ENCODE peak calls at places on chromosomes 3 and 15, in ten cellular contexts. V is transverse colon, I is endothelial cell, W is brain microvascular endothelial cell, K is astrocyte of the cerebellum, M is BJ, S is upper lobe of right lung, G is retinal pigment epithelial cell, P is lower lobe of right lung, R is fibroblast of pulmonary artery. E is an unnamed sample.
A peak's percentile ranks its signal among the peaks of the same experiment; 100 is the strongest.

GRCh38 chr3:127551971-127552370 is 38.6 kb downstream of the TPRA1 start:
- DNase-seq in I (no peak), S (no peak), R (no peak), M (no peak), K (no peak), G (no peak), W (no peak), V (no peak), P (no peak), E (no peak)

GRCh38 chr15:30985081-30985531 is 6.3 kb downstream of the MTMR10 start:
- DNase-seq in M (no peak), W (no peak), K (peak; percentile 28), V (peak; percentile 29), I (no peak), P (no peak), G (no peak), S (no peak), R (peak; percentile 56), E (no peak)

GRCh38 chr3:69120879-69121464 is 1.4 kb downstream of the LMOD3 start:
- DNase-seq in M (no peak), R (peak; percentile 86), P (no peak), W (peak; percentile 76), I (peak; percentile 78), K (peak; percentile 74), G (peak; percentile 37), V (peak; percentile 86), S (no peak), E (peak; percentile 62)

GRCh38 chr15:48802867-48803266 is 8.0 kb downstream of the CEP152 start:
- DNase-seq in R (peak; percentile 84), V (no peak), I (no peak), G (peak; percentile 99), S (no peak), M (peak; percentile 54), P (no peak), K (peak; percentile 79), W (peak; percentile 94), E (peak; percentile 92)

GRCh38 chr15:72389231-72389630 is 8.9 kb upstream of the TMEM202 start:
- DNase-seq in K (no peak), V (no peak), P (no peak), W (no peak), S (no peak), R (peak; percentile 23), G (peak; percentile 9), M (no peak), I (no peak), E (no peak)

GRCh38 chr15:43266834-43267233 is at the start of gene TGM5:
- DNase-seq in K (no peak), R (no peak), V (peak; percentile 58), P (no peak), M (no peak), S (no peak), G (no peak), I (no peak), W (no peak), E (no peak)

GRCh38 chr3:44130249-44130648 is 111.4 kb upstream of the TOPAZ1 start:
- DNase-seq in I (no peak), G (no peak), M (no peak), S (no peak), V (peak; percentile 21), K (no peak), P (no peak), W (no peak), R (no peak), E (no peak)

GRCh38 chr15:64288999-64289398 is 67.0 kb downstream of the CSNK1G1 start:
- DNase-seq in I (no peak), W (no peak), R (no peak), S (peak; percentile 79), V (no peak), G (no peak), P (peak; percentile 72), M (no peak), K (peak; percentile 24), E (no peak)

GRCh38 chr3:96106701-96107100 is 707.7 kb upstream of the EPHA6 start:
- DNase-seq in G (no peak), R (no peak), S (no peak), I (no peak), W (no peak), P (no peak), K (no peak), M (no peak), V (no peak), E (no peak)

GRCh38 chr15:53869044-53869805 is 109.0 kb upstream of the UNC13C start:
- DNase-seq in V (no peak), R (no peak), S (no peak), I (no peak), P (no peak), W (no peak), K (no peak), G (no peak), M (no peak), E (peak; percentile 1)

GRCh38 chr3:13975686-13976085 is 95.8 kb upstream of the WNT7A start:
- DNase-seq in I (no peak), S (no peak), W (no peak), G (no peak), R (no peak), M (no peak), P (no peak), V (no peak), K (no peak), E (no peak)

GRCh38 chr3:162136136-162136535 is 639.5 kb downstream of the OTOL1 start:
- DNase-seq in G (no peak), K (no peak), R (no peak), M (no peak), W (no peak), P (no peak), S (no peak), V (no peak), I (no peak), E (no peak)

GRCh38 chr15:52558196-52558595 is 10.6 kb downstream of the ARPP19 start:
- DNase-seq in M (peak; percentile 2), P (no peak), W (peak; percentile 85), S (no peak), G (peak; percentile 59), V (no peak), K (peak; percentile 18), R (peak; percentile 55), I (no peak), E (peak; percentile 50)

GRCh38 chr15:58867926-58868325 is 65.6 kb downstream of the SLTM start:
- DNase-seq in M (no peak), G (no peak), W (no peak), V (no peak), I (no peak), P (no peak), R (no peak), S (no peak), K (no peak), E (no peak)

GRCh38 chr3:4461459-4462090 is 5.5 kb downstream of the SUMF1 start:
- DNase-seq in P (no peak), V (no peak), S (no peak), I (no peak), W (no peak), R (no peak), K (no peak), M (no peak), G (no peak), E (no peak)

GRCh38 chr3:113873814-113874526 is 35.4 kb downstream of the GRAMD1C start:
- DNase-seq in W (no peak), S (no peak), I (no peak), P (no peak), K (no peak), G (no peak), R (no peak), V (no peak), M (no peak), E (no peak)

GRCh38 chr15:28123408-28124023 is 24.4 kb upstream of the OCA2 start:
- DNase-seq in V (peak; percentile 75), S (peak; percentile 73), P (peak; percentile 68), M (no peak), R (peak; percentile 77), W (peak; percentile 84), G (peak; percentile 56), K (peak; percentile 69), I (peak; percentile 84), E (peak; percentile 74)

DNA sequence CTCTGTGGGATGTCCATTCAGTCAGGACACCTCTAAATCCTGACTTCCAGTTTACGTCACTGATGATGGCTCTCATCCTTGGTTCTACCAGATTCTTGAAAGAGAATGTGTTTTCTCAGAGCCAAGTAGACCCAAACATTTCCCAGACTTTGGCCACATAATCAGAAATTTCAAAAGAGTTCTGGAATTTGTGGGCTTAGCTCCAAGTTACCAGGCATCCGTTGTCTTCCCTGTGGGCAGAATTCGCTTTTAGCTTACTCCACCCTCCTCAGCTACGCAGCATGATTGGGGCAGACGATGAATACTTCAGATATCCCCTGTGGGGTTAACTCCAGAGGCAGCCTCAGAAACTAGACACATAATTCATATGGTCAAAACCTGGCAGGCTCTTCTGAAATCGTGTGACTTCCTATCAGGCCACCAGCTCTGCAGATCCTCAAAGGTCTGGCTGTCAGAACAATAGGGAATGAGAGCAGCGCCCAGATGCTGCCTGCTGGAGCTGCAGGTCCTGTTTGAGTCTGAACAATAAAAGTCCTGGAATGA is 30.6 kb downstream of the CRTC3 start:
- DNase-seq in V (peak; percentile 38), K (peak; percentile 99), P (no peak), S (no peak), M (peak; percentile 98), R (peak; percentile 99), W (peak; percentile 89), I (no peak), G (peak; percentile 11), E (peak; percentile 95)
- TF ChIP-seq CTCF in V (no peak), K (no peak), P (no peak), S (no peak), M (no peak), R (no peak), W (no peak), I (no peak), G (no peak), E (no peak)

GRCh38 chr15:65945616-65946015 is 76.3 kb downstream of the RAB11A start:
- DNase-seq in G (no peak), P (no peak), S (no peak), K (no peak), I (no peak), W (no peak), R (no peak), V (no peak), M (no peak), E (no peak)
- TF ChIP-seq CTCF in G (no peak), P (no peak), S (no peak), K (no peak), I (no peak), W (peak; percentile 7), R (no peak), V (no peak), M (no peak), E (no peak)

DNA sequence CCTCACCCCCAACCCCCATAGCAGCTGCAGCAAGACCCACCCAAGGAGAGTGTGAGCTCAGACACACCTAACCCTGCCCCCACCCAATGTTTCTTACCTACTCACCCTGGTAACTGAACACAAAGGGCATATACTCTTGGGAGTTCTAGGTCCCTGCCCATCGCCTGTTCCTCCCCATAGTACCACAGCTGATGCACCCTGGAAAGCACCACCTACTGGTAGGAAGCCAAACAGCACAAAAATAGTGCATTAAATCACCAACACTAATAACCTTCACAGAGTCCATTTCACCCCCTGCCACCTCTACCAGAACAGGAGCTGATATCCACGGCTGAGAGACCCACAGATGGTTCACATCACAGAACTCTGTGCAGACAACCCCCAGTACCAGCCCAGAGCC is 245.2 kb downstream of the EFHB start:
- DNase-seq in V (no peak), I (no peak), P (no peak), W (no peak), S (no peak), K (no peak), R (no peak), G (no peak), M (no peak), E (no peak)
- TF ChIP-seq CTCF in V (no peak), I (no peak), P (no peak), W (no peak), S (no peak), K (no peak), R (no peak), G (peak; percentile 21), M (no peak), E (no peak)

GRCh38 chr15:78264304-78265136 is at the start of gene DNAJA4:
- DNase-seq in W (no peak), K (no peak), P (peak; percentile 74), S (peak; percentile 80), M (no peak), R (peak; percentile 38), I (peak; percentile 51), V (peak; percentile 63), G (no peak), E (no peak)
- TF ChIP-seq CTCF in W (no peak), K (no peak), P (peak; percentile 29), S (peak; percentile 25), M (peak; percentile 3), R (no peak), I (no peak), V (no peak), G (peak; percentile 36), E (no peak)

E was measured in HFFc6.